ENCODE peak calls at places on chromosomes 13 and 19, in five cellular contexts. One of them, this sample, is unnamed.

GRCh38 chr13:32045963-32046785 is 14.6 kb downstream of the FRY start:
- DNase-seq in upper lobe of left lung: peak; percentile 32
- DNase-seq in PC-3: no peak
- DNase-seq in psoas muscle: no peak
- DNase-seq in body of pancreas: no peak
- DNase-seq in this sample: no peak

GRCh38 chr19:45973564-45974338 is at the start of gene NOVA2:
- DNase-seq in body of pancreas: peak; percentile 54
- DNase-seq in PC-3: peak; percentile 48
- DNase-seq in upper lobe of left lung: peak; percentile 54
- DNase-seq in psoas muscle: peak; percentile 73
- DNase-seq in this sample: no peak

GRCh38 chr13:110575322-110576069 is 14.0 kb upstream of the RAB20 start:
- DNase-seq in psoas muscle: peak; percentile 51
- DNase-seq in upper lobe of left lung: peak; percentile 61
- DNase-seq in PC-3: no peak
- DNase-seq in body of pancreas: peak; percentile 41
- DNase-seq in this sample: no peak

GRCh38 chr13:29676941-29677452 is 81.5 kb upstream of the SLC7A1 start:
- DNase-seq in PC-3: no peak
- DNase-seq in psoas muscle: no peak
- DNase-seq in body of pancreas: peak; percentile 42
- DNase-seq in upper lobe of left lung: no peak
- DNase-seq in this sample: no peak

GRCh38 chr19:20318616-20319015 is 151.6 kb downstream of the ZNF486 start:
- DNase-seq in body of pancreas: no peak
- DNase-seq in psoas muscle: no peak
- DNase-seq in PC-3: no peak
- DNase-seq in upper lobe of left lung: no peak
- DNase-seq in this sample: no peak

GRCh38 chr13:92967923-92968322 is 258.7 kb upstream of the GPC6 start:
- DNase-seq in body of pancreas: no peak
- DNase-seq in PC-3: peak; percentile 40
- DNase-seq in upper lobe of left lung: no peak
- DNase-seq in psoas muscle: no peak
- DNase-seq in this sample: no peak

GRCh38 chr13:110129539-110130186 is 177.3 kb downstream of the COL4A1 start:
- DNase-seq in psoas muscle: no peak
- DNase-seq in upper lobe of left lung: no peak
- DNase-seq in body of pancreas: no peak
- DNase-seq in PC-3: no peak
- DNase-seq in this sample: no peak

GRCh38 chr13:62387642-62388041 is 972.0 kb upstream of the PCDH20 start:
- DNase-seq in body of pancreas: no peak
- DNase-seq in upper lobe of left lung: no peak
- DNase-seq in psoas muscle: no peak
- DNase-seq in PC-3: peak; percentile 29
- DNase-seq in this sample: no peak

GRCh38 chr13:75806101-75806500 is 170.0 kb downstream of the LMO7 start:
- DNase-seq in body of pancreas: no peak
- DNase-seq in psoas muscle: no peak
- DNase-seq in upper lobe of left lung: no peak
- DNase-seq in PC-3: no peak
- DNase-seq in this sample: no peak

GRCh38 chr13:45295536-45295935 is 45.4 kb downstream of the TPT1 start:
- DNase-seq in psoas muscle: no peak
- DNase-seq in body of pancreas: peak; percentile 26
- DNase-seq in PC-3: no peak
- DNase-seq in upper lobe of left lung: no peak
- DNase-seq in this sample: no peak

GRCh38 chr13:80255946-80256345 is 85.0 kb downstream of the SPRY2 start:
- DNase-seq in psoas muscle: no peak
- DNase-seq in upper lobe of left lung: no peak
- DNase-seq in PC-3: no peak
- DNase-seq in body of pancreas: no peak
- DNase-seq in this sample: no peak

GRCh38 chr19:58519087-58519354 is 589 bp downstream of the ZBTB45 start:
- DNase-seq in psoas muscle: peak; percentile 68
- DNase-seq in PC-3: peak; percentile 77
- DNase-seq in upper lobe of left lung: peak; percentile 72
- DNase-seq in body of pancreas: peak; percentile 66
- DNase-seq in this sample: peak; percentile 28

DNA sequence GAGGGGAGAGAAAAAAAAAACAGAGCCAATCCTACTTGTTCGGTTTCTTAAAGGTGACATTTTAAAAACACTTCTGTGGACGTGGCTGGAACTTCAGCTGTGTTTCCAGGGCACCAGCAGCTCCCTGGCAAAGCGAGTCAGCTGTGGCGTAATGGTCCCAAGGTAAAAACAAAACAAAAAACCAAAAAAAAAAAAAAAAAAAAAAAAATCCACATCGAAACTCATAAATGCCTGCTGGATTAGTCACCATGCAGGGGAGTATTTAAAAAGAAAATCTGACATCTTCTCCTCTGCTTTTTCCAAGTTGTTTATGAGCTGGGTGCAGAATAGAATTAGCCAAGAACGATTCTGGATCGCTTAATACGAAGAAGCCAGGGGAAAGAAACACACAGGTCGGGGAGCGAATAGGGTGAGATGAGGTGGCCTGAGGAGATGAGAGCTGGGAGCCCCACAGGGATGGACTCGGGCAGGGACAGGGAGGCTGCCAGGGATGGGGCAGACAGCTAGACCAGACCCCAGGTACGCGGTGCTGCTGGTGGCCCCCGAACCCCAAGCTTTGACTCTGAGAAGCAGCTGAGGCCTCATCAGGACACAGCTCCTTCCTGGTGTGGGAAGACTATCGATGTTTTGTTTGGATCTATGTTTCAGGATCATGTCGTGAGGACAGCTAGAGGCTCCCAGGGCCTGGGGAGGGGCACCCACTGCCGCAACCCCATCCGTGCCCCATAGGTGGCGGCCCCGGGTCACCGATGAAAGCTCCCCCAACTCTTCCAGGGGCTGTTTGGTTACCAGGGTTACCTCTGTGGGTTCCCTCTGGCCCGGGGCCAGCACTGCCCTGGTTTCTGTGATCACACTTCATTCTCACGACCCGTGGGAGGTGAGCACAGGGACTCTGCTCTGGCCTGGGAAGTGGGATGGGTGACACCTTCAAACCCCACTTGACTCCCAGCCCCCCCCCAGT is 3.1 kb upstream of the CTXN1 start:
- DNase-seq in upper lobe of left lung: no peak
- DNase-seq in PC-3: peak; percentile 87
- DNase-seq in body of pancreas: peak; percentile 62
- DNase-seq in psoas muscle: peak; percentile 64
- DNase-seq in this sample: peak; percentile 49
- TF ChIP-seq CTCF in upper lobe of left lung: peak; percentile 27
- TF ChIP-seq CTCF in PC-3: peak; percentile 68
- TF ChIP-seq CTCF in body of pancreas: peak; percentile 13
- TF ChIP-seq CTCF in psoas muscle: peak; percentile 17
- TF ChIP-seq CTCF in this sample: no peak

GRCh38 chr19:35264281-35265125 is 4.3 kb upstream of the USF2 start:
- DNase-seq in psoas muscle: no peak
- DNase-seq in PC-3: no peak
- DNase-seq in body of pancreas: peak; percentile 3
- DNase-seq in upper lobe of left lung: peak; percentile 18
- DNase-seq in this sample: peak; percentile 15
- TF ChIP-seq CTCF in psoas muscle: no peak
- TF ChIP-seq CTCF in PC-3: no peak
- TF ChIP-seq CTCF in body of pancreas: no peak
- TF ChIP-seq CTCF in upper lobe of left lung: no peak
- TF ChIP-seq CTCF in this sample: no peak

GRCh38 chr19:43950834-43951626 is at the start of gene ZNF221:
- DNase-seq in psoas muscle: peak; percentile 89
- DNase-seq in PC-3: peak; percentile 93
- DNase-seq in body of pancreas: peak; percentile 93
- DNase-seq in upper lobe of left lung: peak; percentile 92
- DNase-seq in this sample: peak; percentile 52
- TF ChIP-seq CTCF in psoas muscle: peak; percentile 41
- TF ChIP-seq CTCF in PC-3: peak; percentile 53
- TF ChIP-seq CTCF in body of pancreas: peak; percentile 62
- TF ChIP-seq CTCF in upper lobe of left lung: peak; percentile 36
- TF ChIP-seq CTCF in this sample: no peak

DNA sequence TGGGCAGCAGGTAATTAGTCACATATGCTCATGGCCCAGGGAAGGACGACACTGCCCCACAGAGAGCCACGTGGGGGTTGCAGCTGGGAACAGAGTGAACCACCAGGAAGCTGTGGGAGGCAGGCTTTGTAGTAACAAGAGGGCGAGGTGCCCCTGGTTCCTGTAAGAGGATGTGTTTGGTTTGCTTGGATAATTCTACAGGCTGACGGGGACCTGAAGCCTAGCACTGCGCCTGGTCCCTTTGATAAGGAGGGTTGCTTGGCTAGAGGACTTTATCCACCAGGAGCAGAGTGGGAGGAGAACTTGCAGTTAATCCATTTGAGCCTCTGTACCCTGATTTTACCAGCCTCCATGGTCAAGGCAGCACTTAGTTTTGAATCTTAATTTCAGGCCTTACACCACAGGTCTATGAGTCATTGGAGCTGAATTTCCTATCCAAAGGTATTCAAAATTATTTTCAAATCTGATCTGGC is 67.4 kb upstream of the CLDN10 start:
- DNase-seq in psoas muscle: no peak
- DNase-seq in PC-3: peak; percentile 27
- DNase-seq in body of pancreas: no peak
- DNase-seq in upper lobe of left lung: no peak
- DNase-seq in this sample: no peak
- TF ChIP-seq CTCF in psoas muscle: no peak
- TF ChIP-seq CTCF in PC-3: no peak
- TF ChIP-seq CTCF in body of pancreas: no peak
- TF ChIP-seq CTCF in upper lobe of left lung: no peak
- TF ChIP-seq CTCF in this sample: no peak

GRCh38 chr19:56117889-56118288 is 3.2 kb downstream of the ZNF787 start:
- DNase-seq in PC-3: no peak
- DNase-seq in psoas muscle: no peak
- DNase-seq in body of pancreas: no peak
- DNase-seq in upper lobe of left lung: no peak
- DNase-seq in this sample: no peak

GRCh38 chr19:56115490-56115889 is 5.6 kb downstream of the ZNF787 start:
- DNase-seq in upper lobe of left lung: no peak
- DNase-seq in body of pancreas: no peak
- DNase-seq in psoas muscle: no peak
- DNase-seq in PC-3: no peak
- DNase-seq in this sample: no peak

GRCh38 chr19:56116606-56117005 is 4.5 kb downstream of the ZNF787 start:
- DNase-seq in psoas muscle: no peak
- DNase-seq in PC-3: no peak
- DNase-seq in upper lobe of left lung: no peak
- DNase-seq in body of pancreas: no peak
- DNase-seq in this sample: no peak

GRCh38 chr19:56118666-56119584 is 2.2 kb downstream of the ZNF787 start:
- DNase-seq in upper lobe of left lung: no peak
- DNase-seq in psoas muscle: no peak
- DNase-seq in body of pancreas: peak; percentile 46
- DNase-seq in PC-3: no peak
- DNase-seq in this sample: no peak

DNA sequence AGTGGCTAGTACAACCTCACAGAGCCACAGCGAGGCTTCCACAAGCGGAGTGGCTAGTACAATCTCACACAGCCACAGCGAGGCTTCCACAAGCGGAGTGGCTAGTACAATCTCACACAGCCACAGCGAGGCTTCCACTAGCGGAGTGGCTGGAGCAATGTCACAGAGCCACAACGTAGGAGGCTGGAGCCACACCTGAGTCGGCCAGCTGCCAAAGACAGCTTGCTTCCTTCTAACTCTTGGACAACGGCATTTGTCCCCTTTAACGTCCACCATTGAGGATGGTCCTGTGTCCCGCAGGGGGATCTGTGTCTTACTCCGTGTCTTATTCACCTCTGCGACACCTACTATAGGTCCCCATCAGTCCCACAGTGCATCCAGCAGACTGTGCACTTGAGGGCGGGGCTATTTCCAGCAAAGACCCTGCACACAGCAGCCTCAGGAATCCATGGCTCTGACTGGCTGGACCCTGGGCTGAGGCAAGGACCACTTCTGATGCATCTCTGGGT is 3.7 kb downstream of the ZNF787 start:
- DNase-seq in PC-3: no peak
- DNase-seq in upper lobe of left lung: no peak
- DNase-seq in body of pancreas: peak; percentile 66
- DNase-seq in psoas muscle: no peak
- DNase-seq in this sample: no peak
- TF ChIP-seq CTCF in PC-3: no peak
- TF ChIP-seq CTCF in upper lobe of left lung: no peak
- TF ChIP-seq CTCF in body of pancreas: no peak
- TF ChIP-seq CTCF in psoas muscle: no peak
- TF ChIP-seq CTCF in this sample: no peak

DNA sequence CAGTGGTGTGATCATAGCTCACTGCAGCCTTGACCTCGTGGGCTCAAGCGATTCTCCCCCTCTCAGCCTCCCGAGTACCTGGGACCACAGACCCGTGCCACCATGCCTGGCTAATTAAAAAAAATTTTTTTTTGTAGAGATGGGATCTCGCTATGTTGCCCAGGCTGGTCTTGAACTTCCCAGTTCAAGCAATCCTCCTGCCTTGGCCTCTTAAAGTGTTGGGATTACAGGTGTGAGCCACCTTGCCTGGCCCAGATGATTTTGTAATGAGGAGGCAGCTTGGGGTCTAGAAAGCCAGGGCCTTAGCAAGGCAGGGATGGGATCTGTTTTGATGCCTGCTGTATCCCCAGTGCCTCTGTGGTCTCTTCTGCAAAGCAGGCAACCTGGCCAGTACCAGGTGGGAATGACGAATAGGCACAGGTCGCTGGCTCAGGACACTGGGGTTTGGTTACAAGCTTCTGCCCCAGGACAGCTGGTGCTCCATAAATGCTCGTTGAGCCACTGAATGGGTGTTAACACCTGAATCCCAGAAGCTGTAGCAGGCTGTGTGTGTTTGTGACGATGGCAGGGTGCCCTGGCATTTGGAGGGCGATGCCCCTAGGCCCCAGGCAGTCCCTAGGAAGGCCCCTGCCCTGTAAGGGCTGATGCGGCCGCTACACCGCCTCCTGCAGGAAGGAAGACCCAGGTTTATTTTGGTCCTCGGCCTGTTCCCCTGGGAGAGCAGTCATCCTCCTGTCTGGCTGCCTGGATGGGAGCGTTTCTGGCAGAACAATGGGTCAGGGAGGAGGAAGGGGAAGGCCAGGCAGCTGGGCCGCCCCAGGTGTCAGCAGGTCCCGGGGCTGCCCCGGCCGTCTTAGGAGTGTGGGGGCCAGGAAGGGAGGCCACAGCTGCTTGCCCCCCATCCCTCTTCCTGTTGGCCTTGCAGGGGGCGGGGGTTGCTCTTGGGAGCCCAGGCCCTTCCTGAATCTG is 8.6 kb downstream of the TNFAIP8L1 start:
- DNase-seq in PC-3: no peak
- DNase-seq in upper lobe of left lung: no peak
- DNase-seq in body of pancreas: peak; percentile 21
- DNase-seq in psoas muscle: peak; percentile 56
- DNase-seq in this sample: no peak
- TF ChIP-seq CTCF in PC-3: peak; percentile 27
- TF ChIP-seq CTCF in upper lobe of left lung: no peak
- TF ChIP-seq CTCF in body of pancreas: no peak
- TF ChIP-seq CTCF in psoas muscle: no peak
- TF ChIP-seq CTCF in this sample: no peak

DNA sequence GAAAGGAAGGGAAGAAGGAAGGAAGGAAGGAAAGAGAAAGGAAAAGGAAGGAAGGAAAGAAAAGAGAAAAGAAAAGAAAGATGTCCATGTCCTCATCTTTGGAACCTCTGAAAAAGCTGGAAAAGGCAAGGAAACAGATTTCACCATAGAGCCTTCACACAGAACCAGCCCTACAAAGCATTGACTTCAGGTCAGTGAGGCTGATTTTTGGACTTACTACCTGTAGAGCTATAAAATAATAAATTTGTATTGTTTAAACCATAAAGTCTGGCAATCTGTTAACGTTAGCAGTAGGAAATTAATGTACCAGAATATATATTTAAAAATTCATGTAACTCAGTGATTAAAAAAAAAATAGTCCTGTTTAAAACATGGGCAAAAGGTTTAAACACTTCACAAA is 130.1 kb downstream of the PIBF1 start:
- DNase-seq in PC-3: no peak
- DNase-seq in upper lobe of left lung: no peak
- DNase-seq in psoas muscle: no peak
- DNase-seq in body of pancreas: no peak
- DNase-seq in this sample: no peak
- TF ChIP-seq CTCF in PC-3: no peak
- TF ChIP-seq CTCF in upper lobe of left lung: no peak
- TF ChIP-seq CTCF in psoas muscle: no peak
- TF ChIP-seq CTCF in body of pancreas: no peak
- TF ChIP-seq CTCF in this sample: no peak